ENCODE peak calls at places on chromosomes 4 and X, in eight cellular contexts. One of them, this sample, is unnamed.

GRCh38 chr4:14254806-14255445 is 627.4 kb upstream of the BOD1L1 start:
- DNase-seq in NCI-H1436: no peak
- DNase-seq in HEK293T: no peak
- DNase-seq in stimulated activated CD4-positive, alpha-beta T cell treated with anti-CD3 and anti-CD28 coated beads, Interleukin-2, amount 100 ng/mL, for 24 hours: no peak
- DNase-seq in right lobe of liver: no peak
- DNase-seq in DMS153: no peak
- DNase-seq in C1 segment of cervical spinal cord: no peak
- DNase-seq in COR-L47: no peak
- DNase-seq in this sample: no peak

GRCh38 chr4:48945981-48946380 is 39.4 kb upstream of the OCIAD2 start:
- DNase-seq in NCI-H1436: peak; percentile 14
- DNase-seq in HEK293T: no peak
- DNase-seq in stimulated activated CD4-positive, alpha-beta T cell treated with anti-CD3 and anti-CD28 coated beads, Interleukin-2, amount 100 ng/mL, for 24 hours: no peak
- DNase-seq in right lobe of liver: no peak
- DNase-seq in DMS153: no peak
- DNase-seq in C1 segment of cervical spinal cord: no peak
- DNase-seq in COR-L47: peak; percentile 16
- DNase-seq in this sample: no peak

GRCh38 chr4:108834787-108835384 is 72.0 kb upstream of the ETNPPL start:
- DNase-seq in NCI-H1436: no peak
- DNase-seq in HEK293T: peak; percentile 29
- DNase-seq in stimulated activated CD4-positive, alpha-beta T cell treated with anti-CD3 and anti-CD28 coated beads, Interleukin-2, amount 100 ng/mL, for 24 hours: no peak
- DNase-seq in right lobe of liver: no peak
- DNase-seq in DMS153: no peak
- DNase-seq in C1 segment of cervical spinal cord: no peak
- DNase-seq in COR-L47: peak; percentile 29
- DNase-seq in this sample: no peak

GRCh38 chr4:15149842-15150592 is 147.7 kb downstream of the CPEB2 start:
- DNase-seq in NCI-H1436: no peak
- DNase-seq in HEK293T: peak; percentile 29
- DNase-seq in stimulated activated CD4-positive, alpha-beta T cell treated with anti-CD3 and anti-CD28 coated beads, Interleukin-2, amount 100 ng/mL, for 24 hours: peak; percentile 2
- DNase-seq in right lobe of liver: peak; percentile 87
- DNase-seq in DMS153: peak; percentile 82
- DNase-seq in C1 segment of cervical spinal cord: peak; percentile 54
- DNase-seq in COR-L47: peak; percentile 66
- DNase-seq in this sample: peak; percentile 73

GRCh38 chr4:155592568-155593343 is 73.9 kb upstream of the GUCY1A1 start:
- DNase-seq in NCI-H1436: no peak
- DNase-seq in HEK293T: no peak
- DNase-seq in stimulated activated CD4-positive, alpha-beta T cell treated with anti-CD3 and anti-CD28 coated beads, Interleukin-2, amount 100 ng/mL, for 24 hours: no peak
- DNase-seq in right lobe of liver: no peak
- DNase-seq in DMS153: no peak
- DNase-seq in C1 segment of cervical spinal cord: no peak
- DNase-seq in COR-L47: no peak
- DNase-seq in this sample: no peak

GRCh38 chr4:1400861-1401408 is 5.3 kb downstream of the NKX1-1 start:
- DNase-seq in NCI-H1436: no peak
- DNase-seq in HEK293T: no peak
- DNase-seq in stimulated activated CD4-positive, alpha-beta T cell treated with anti-CD3 and anti-CD28 coated beads, Interleukin-2, amount 100 ng/mL, for 24 hours: no peak
- DNase-seq in right lobe of liver: no peak
- DNase-seq in DMS153: no peak
- DNase-seq in C1 segment of cervical spinal cord: no peak
- DNase-seq in COR-L47: no peak
- DNase-seq in this sample: no peak

GRCh38 chrX:133660356-133660755 is 245.1 kb upstream of the GPC4 start:
- DNase-seq in NCI-H1436: no peak
- DNase-seq in HEK293T: no peak
- DNase-seq in stimulated activated CD4-positive, alpha-beta T cell treated with anti-CD3 and anti-CD28 coated beads, Interleukin-2, amount 100 ng/mL, for 24 hours: no peak
- DNase-seq in right lobe of liver: no peak
- DNase-seq in DMS153: no peak
- DNase-seq in C1 segment of cervical spinal cord: no peak
- DNase-seq in COR-L47: no peak
- DNase-seq in this sample: no peak

GRCh38 chrX:79161655-79162054 is 17.2 kb downstream of the GPR174 start:
- DNase-seq in NCI-H1436: no peak
- DNase-seq in HEK293T: no peak
- DNase-seq in stimulated activated CD4-positive, alpha-beta T cell treated with anti-CD3 and anti-CD28 coated beads, Interleukin-2, amount 100 ng/mL, for 24 hours: no peak
- DNase-seq in right lobe of liver: no peak
- DNase-seq in DMS153: no peak
- DNase-seq in C1 segment of cervical spinal cord: no peak
- DNase-seq in COR-L47: no peak
- DNase-seq in this sample: no peak

GRCh38 chr4:185559913-185560281 is 24.6 kb upstream of the PDLIM3 start:
- DNase-seq in NCI-H1436: no peak
- DNase-seq in HEK293T: no peak
- DNase-seq in stimulated activated CD4-positive, alpha-beta T cell treated with anti-CD3 and anti-CD28 coated beads, Interleukin-2, amount 100 ng/mL, for 24 hours: no peak
- DNase-seq in right lobe of liver: no peak
- DNase-seq in DMS153: peak; percentile 27
- DNase-seq in C1 segment of cervical spinal cord: no peak
- DNase-seq in COR-L47: peak; percentile 2
- DNase-seq in this sample: no peak

GRCh38 chr4:161320377-161320776 is 843.4 kb downstream of the FSTL5 start:
- DNase-seq in NCI-H1436: peak; percentile 18
- DNase-seq in HEK293T: peak; percentile 33
- DNase-seq in stimulated activated CD4-positive, alpha-beta T cell treated with anti-CD3 and anti-CD28 coated beads, Interleukin-2, amount 100 ng/mL, for 24 hours: no peak
- DNase-seq in right lobe of liver: no peak
- DNase-seq in DMS153: peak; percentile 1
- DNase-seq in C1 segment of cervical spinal cord: no peak
- DNase-seq in COR-L47: peak; percentile 17
- DNase-seq in this sample: no peak

GRCh38 chrX:119757979-119758681 is at the start of gene SOWAHD:
- DNase-seq in NCI-H1436: peak; percentile 23
- DNase-seq in HEK293T: peak; percentile 53
- DNase-seq in stimulated activated CD4-positive, alpha-beta T cell treated with anti-CD3 and anti-CD28 coated beads, Interleukin-2, amount 100 ng/mL, for 24 hours: peak; percentile 23
- DNase-seq in right lobe of liver: peak; percentile 45
- DNase-seq in DMS153: no peak
- DNase-seq in C1 segment of cervical spinal cord: no peak
- DNase-seq in COR-L47: no peak
- DNase-seq in this sample: no peak

GRCh38 chrX:111511477-111511876 is at the start of gene SERTM2:
- DNase-seq in NCI-H1436: no peak
- DNase-seq in HEK293T: no peak
- DNase-seq in stimulated activated CD4-positive, alpha-beta T cell treated with anti-CD3 and anti-CD28 coated beads, Interleukin-2, amount 100 ng/mL, for 24 hours: no peak
- DNase-seq in right lobe of liver: no peak
- DNase-seq in DMS153: no peak
- DNase-seq in C1 segment of cervical spinal cord: no peak
- DNase-seq in COR-L47: no peak
- DNase-seq in this sample: no peak

GRCh38 chr4:22434895-22435294 is 81.0 kb downstream of the ADGRA3 start:
- DNase-seq in NCI-H1436: no peak
- DNase-seq in HEK293T: peak; percentile 32
- DNase-seq in stimulated activated CD4-positive, alpha-beta T cell treated with anti-CD3 and anti-CD28 coated beads, Interleukin-2, amount 100 ng/mL, for 24 hours: no peak
- DNase-seq in right lobe of liver: peak; percentile 35
- DNase-seq in DMS153: no peak
- DNase-seq in C1 segment of cervical spinal cord: no peak
- DNase-seq in COR-L47: no peak
- DNase-seq in this sample: no peak

GRCh38 chr4:127832585-127832984 is 48.1 kb upstream of the PLK4 start:
- DNase-seq in NCI-H1436: no peak
- DNase-seq in HEK293T: no peak
- DNase-seq in stimulated activated CD4-positive, alpha-beta T cell treated with anti-CD3 and anti-CD28 coated beads, Interleukin-2, amount 100 ng/mL, for 24 hours: no peak
- DNase-seq in right lobe of liver: no peak
- DNase-seq in DMS153: no peak
- DNase-seq in C1 segment of cervical spinal cord: no peak
- DNase-seq in COR-L47: no peak
- DNase-seq in this sample: no peak

GRCh38 chrX:54208531-54208930 is 25.5 kb upstream of the FAM120C start:
- DNase-seq in NCI-H1436: no peak
- DNase-seq in HEK293T: no peak
- DNase-seq in stimulated activated CD4-positive, alpha-beta T cell treated with anti-CD3 and anti-CD28 coated beads, Interleukin-2, amount 100 ng/mL, for 24 hours: no peak
- DNase-seq in right lobe of liver: no peak
- DNase-seq in DMS153: no peak
- DNase-seq in C1 segment of cervical spinal cord: no peak
- DNase-seq in COR-L47: no peak
- DNase-seq in this sample: no peak

GRCh38 chr4:176824645-176825366 is 32.1 kb upstream of the VEGFC start:
- DNase-seq in NCI-H1436: no peak
- DNase-seq in HEK293T: no peak
- DNase-seq in stimulated activated CD4-positive, alpha-beta T cell treated with anti-CD3 and anti-CD28 coated beads, Interleukin-2, amount 100 ng/mL, for 24 hours: no peak
- DNase-seq in right lobe of liver: no peak
- DNase-seq in DMS153: no peak
- DNase-seq in C1 segment of cervical spinal cord: no peak
- DNase-seq in COR-L47: no peak
- DNase-seq in this sample: no peak

GRCh38 chrX:110394653-110395052 is 36.0 kb downstream of the RTL9 start:
- DNase-seq in NCI-H1436: no peak
- DNase-seq in HEK293T: no peak
- DNase-seq in stimulated activated CD4-positive, alpha-beta T cell treated with anti-CD3 and anti-CD28 coated beads, Interleukin-2, amount 100 ng/mL, for 24 hours: no peak
- DNase-seq in right lobe of liver: no peak
- DNase-seq in DMS153: no peak
- DNase-seq in C1 segment of cervical spinal cord: no peak
- DNase-seq in COR-L47: no peak
- DNase-seq in this sample: no peak

GRCh38 chr4:109332926-109333464 is 30.5 kb upstream of the COL25A1 start:
- DNase-seq in NCI-H1436: no peak
- DNase-seq in HEK293T: peak; percentile 36
- DNase-seq in stimulated activated CD4-positive, alpha-beta T cell treated with anti-CD3 and anti-CD28 coated beads, Interleukin-2, amount 100 ng/mL, for 24 hours: peak; percentile 23
- DNase-seq in right lobe of liver: no peak
- DNase-seq in DMS153: no peak
- DNase-seq in C1 segment of cervical spinal cord: no peak
- DNase-seq in COR-L47: no peak
- DNase-seq in this sample: no peak

GRCh38 chrX:135384161-135384836 is 37.4 kb upstream of the SMIM10L2A start:
- DNase-seq in NCI-H1436: no peak
- DNase-seq in HEK293T: no peak
- DNase-seq in stimulated activated CD4-positive, alpha-beta T cell treated with anti-CD3 and anti-CD28 coated beads, Interleukin-2, amount 100 ng/mL, for 24 hours: peak; percentile 12
- DNase-seq in right lobe of liver: no peak
- DNase-seq in DMS153: no peak
- DNase-seq in C1 segment of cervical spinal cord: no peak
- DNase-seq in COR-L47: no peak
- DNase-seq in this sample: no peak

GRCh38 chrX:9148626-9149385 is 114.9 kb upstream of the FAM9B start:
- DNase-seq in NCI-H1436: no peak
- DNase-seq in HEK293T: no peak
- DNase-seq in stimulated activated CD4-positive, alpha-beta T cell treated with anti-CD3 and anti-CD28 coated beads, Interleukin-2, amount 100 ng/mL, for 24 hours: no peak
- DNase-seq in right lobe of liver: no peak
- DNase-seq in DMS153: no peak
- DNase-seq in C1 segment of cervical spinal cord: no peak
- DNase-seq in COR-L47: no peak
- DNase-seq in this sample: no peak

GRCh38 chr4:47720787-47721186 is 117.1 kb downstream of the CORIN start:
- DNase-seq in NCI-H1436: no peak
- DNase-seq in HEK293T: no peak
- DNase-seq in stimulated activated CD4-positive, alpha-beta T cell treated with anti-CD3 and anti-CD28 coated beads, Interleukin-2, amount 100 ng/mL, for 24 hours: no peak
- DNase-seq in right lobe of liver: no peak
- DNase-seq in DMS153: no peak
- DNase-seq in C1 segment of cervical spinal cord: no peak
- DNase-seq in COR-L47: no peak
- DNase-seq in this sample: no peak

GRCh38 chrX:2710496-2710895 is 19.4 kb downstream of the CD99 start:
- DNase-seq in NCI-H1436: no peak
- DNase-seq in HEK293T: no peak
- DNase-seq in stimulated activated CD4-positive, alpha-beta T cell treated with anti-CD3 and anti-CD28 coated beads, Interleukin-2, amount 100 ng/mL, for 24 hours: peak; percentile 43
- DNase-seq in right lobe of liver: no peak
- DNase-seq in DMS153: no peak
- DNase-seq in C1 segment of cervical spinal cord: no peak
- DNase-seq in COR-L47: no peak
- DNase-seq in this sample: no peak

GRCh38 chrX:76428243-76429130 is 977 bp downstream of the MAGEE1 start:
- DNase-seq in NCI-H1436: peak; percentile 5
- DNase-seq in HEK293T: no peak
- DNase-seq in stimulated activated CD4-positive, alpha-beta T cell treated with anti-CD3 and anti-CD28 coated beads, Interleukin-2, amount 100 ng/mL, for 24 hours: peak; percentile 25
- DNase-seq in right lobe of liver: peak; percentile 23
- DNase-seq in DMS153: no peak
- DNase-seq in C1 segment of cervical spinal cord: no peak
- DNase-seq in COR-L47: no peak
- DNase-seq in this sample: no peak

GRCh38 chr4:76545161-76545884 is 110.3 kb downstream of the SHROOM3 start:
- DNase-seq in NCI-H1436: no peak
- DNase-seq in HEK293T: no peak
- DNase-seq in stimulated activated CD4-positive, alpha-beta T cell treated with anti-CD3 and anti-CD28 coated beads, Interleukin-2, amount 100 ng/mL, for 24 hours: no peak
- DNase-seq in right lobe of liver: no peak
- DNase-seq in DMS153: no peak
- DNase-seq in C1 segment of cervical spinal cord: no peak
- DNase-seq in COR-L47: no peak
- DNase-seq in this sample: no peak

GRCh38 chrX:46208225-46208854 is 336.9 kb downstream of the ZNF674 start:
- DNase-seq in NCI-H1436: no peak
- DNase-seq in HEK293T: no peak
- DNase-seq in stimulated activated CD4-positive, alpha-beta T cell treated with anti-CD3 and anti-CD28 coated beads, Interleukin-2, amount 100 ng/mL, for 24 hours: no peak
- DNase-seq in right lobe of liver: no peak
- DNase-seq in DMS153: no peak
- DNase-seq in C1 segment of cervical spinal cord: no peak
- DNase-seq in COR-L47: no peak
- DNase-seq in this sample: no peak

GRCh38 chr4:86769794-86770193 is 79.4 kb downstream of the SLC10A6 start:
- DNase-seq in NCI-H1436: no peak
- DNase-seq in HEK293T: peak; percentile 9
- DNase-seq in stimulated activated CD4-positive, alpha-beta T cell treated with anti-CD3 and anti-CD28 coated beads, Interleukin-2, amount 100 ng/mL, for 24 hours: no peak
- DNase-seq in right lobe of liver: no peak
- DNase-seq in DMS153: no peak
- DNase-seq in C1 segment of cervical spinal cord: no peak
- DNase-seq in COR-L47: no peak
- DNase-seq in this sample: no peak

GRCh38 chrX:39158801-39159657 is 357.8 kb downstream of the MID1IP1 start:
- DNase-seq in NCI-H1436: peak; percentile 88
- DNase-seq in HEK293T: no peak
- DNase-seq in stimulated activated CD4-positive, alpha-beta T cell treated with anti-CD3 and anti-CD28 coated beads, Interleukin-2, amount 100 ng/mL, for 24 hours: no peak
- DNase-seq in right lobe of liver: no peak
- DNase-seq in DMS153: peak; percentile 83
- DNase-seq in C1 segment of cervical spinal cord: no peak
- DNase-seq in COR-L47: peak; percentile 36
- DNase-seq in this sample: no peak

GRCh38 chr4:174133525-174133924 is 149.9 kb downstream of the FBXO8 start:
- DNase-seq in NCI-H1436: no peak
- DNase-seq in HEK293T: no peak
- DNase-seq in stimulated activated CD4-positive, alpha-beta T cell treated with anti-CD3 and anti-CD28 coated beads, Interleukin-2, amount 100 ng/mL, for 24 hours: no peak
- DNase-seq in right lobe of liver: no peak
- DNase-seq in DMS153: no peak
- DNase-seq in C1 segment of cervical spinal cord: no peak
- DNase-seq in COR-L47: no peak
- DNase-seq in this sample: no peak

GRCh38 chr4:113951263-113951662 is 28.2 kb downstream of the ARSJ start:
- DNase-seq in NCI-H1436: no peak
- DNase-seq in HEK293T: no peak
- DNase-seq in stimulated activated CD4-positive, alpha-beta T cell treated with anti-CD3 and anti-CD28 coated beads, Interleukin-2, amount 100 ng/mL, for 24 hours: no peak
- DNase-seq in right lobe of liver: no peak
- DNase-seq in DMS153: no peak
- DNase-seq in C1 segment of cervical spinal cord: no peak
- DNase-seq in COR-L47: no peak
- DNase-seq in this sample: no peak

GRCh38 chrX:129653181-129653984 is 1.4 kb downstream of the APLN start:
- DNase-seq in NCI-H1436: no peak
- DNase-seq in HEK293T: no peak
- DNase-seq in stimulated activated CD4-positive, alpha-beta T cell treated with anti-CD3 and anti-CD28 coated beads, Interleukin-2, amount 100 ng/mL, for 24 hours: no peak
- DNase-seq in right lobe of liver: no peak
- DNase-seq in DMS153: no peak
- DNase-seq in C1 segment of cervical spinal cord: no peak
- DNase-seq in COR-L47: no peak
- DNase-seq in this sample: no peak

GRCh38 chrX:23554304-23554703 is 113.0 kb upstream of the PRDX4 start:
- DNase-seq in NCI-H1436: no peak
- DNase-seq in HEK293T: peak; percentile 26
- DNase-seq in stimulated activated CD4-positive, alpha-beta T cell treated with anti-CD3 and anti-CD28 coated beads, Interleukin-2, amount 100 ng/mL, for 24 hours: no peak
- DNase-seq in right lobe of liver: no peak
- DNase-seq in DMS153: peak; percentile 14
- DNase-seq in C1 segment of cervical spinal cord: no peak
- DNase-seq in COR-L47: peak; percentile 47
- DNase-seq in this sample: no peak

GRCh38 chr4:39568805-39569204 is 41.6 kb upstream of the UGDH start:
- DNase-seq in NCI-H1436: no peak
- DNase-seq in HEK293T: no peak
- DNase-seq in stimulated activated CD4-positive, alpha-beta T cell treated with anti-CD3 and anti-CD28 coated beads, Interleukin-2, amount 100 ng/mL, for 24 hours: no peak
- DNase-seq in right lobe of liver: no peak
- DNase-seq in DMS153: no peak
- DNase-seq in C1 segment of cervical spinal cord: no peak
- DNase-seq in COR-L47: no peak
- DNase-seq in this sample: no peak

This sample was measured in anterior cingulate cortex.